ENCODE peak calls at places on chromosomes 7 and 10, in seven cellular contexts. One of them, this sample, is unnamed. For H3K27me3, the result is how much of the 10 kb centered on the place peaks cover.

GRCh38 chr7:46239856-46240255 is 318.8 kb upstream of the IGFBP3 start:
- DNase-seq in K562: no peak
- DNase-seq in AG04450: peak
- DNase-seq in sigmoid colon: no peak
- DNase-seq in CD4-positive, alpha-beta memory T cell: no peak
- DNase-seq in brain microvascular endothelial cell: no peak
- DNase-seq in left ventricle myocardium inferior: no peak
- DNase-seq in this sample: no peak

GRCh38 chr10:90993340-90993739 is 72.5 kb upstream of the ANKRD1 start:
- DNase-seq in K562: no peak
- DNase-seq in AG04450: no peak
- DNase-seq in sigmoid colon: no peak
- DNase-seq in CD4-positive, alpha-beta memory T cell: no peak
- DNase-seq in brain microvascular endothelial cell: no peak
- DNase-seq in left ventricle myocardium inferior: no peak
- DNase-seq in this sample: no peak

GRCh38 chr10:95742962-95743535 is 12.9 kb upstream of the ENTPD1 start:
- DNase-seq in K562: no peak
- DNase-seq in AG04450: no peak
- DNase-seq in sigmoid colon: no peak
- DNase-seq in CD4-positive, alpha-beta memory T cell: no peak
- DNase-seq in brain microvascular endothelial cell: no peak
- DNase-seq in left ventricle myocardium inferior: no peak
- DNase-seq in this sample: no peak

GRCh38 chr7:78970440-78970916 is 483.0 kb downstream of the MAGI2 start:
- DNase-seq in K562: no peak
- DNase-seq in AG04450: no peak
- DNase-seq in sigmoid colon: no peak
- DNase-seq in CD4-positive, alpha-beta memory T cell: no peak
- DNase-seq in brain microvascular endothelial cell: no peak
- DNase-seq in left ventricle myocardium inferior: no peak
- DNase-seq in this sample: peak

GRCh38 chr7:19772323-19772722 is 1.1 kb downstream of the TMEM196 start:
- DNase-seq in K562: no peak
- DNase-seq in AG04450: no peak
- DNase-seq in sigmoid colon: no peak
- DNase-seq in CD4-positive, alpha-beta memory T cell: no peak
- DNase-seq in brain microvascular endothelial cell: no peak
- DNase-seq in left ventricle myocardium inferior: no peak
- DNase-seq in this sample: no peak

GRCh38 chr10:89490589-89491335 is 44.6 kb downstream of the SLC16A12 start:
- DNase-seq in K562: no peak
- DNase-seq in AG04450: no peak
- DNase-seq in sigmoid colon: no peak
- DNase-seq in CD4-positive, alpha-beta memory T cell: no peak
- DNase-seq in brain microvascular endothelial cell: no peak
- DNase-seq in left ventricle myocardium inferior: no peak
- DNase-seq in this sample: no peak

GRCh38 chr10:88883443-88883799 is 3.4 kb downstream of the STAMBPL1 start:
- DNase-seq in K562: no peak
- DNase-seq in AG04450: no peak
- DNase-seq in sigmoid colon: no peak
- DNase-seq in CD4-positive, alpha-beta memory T cell: peak
- DNase-seq in brain microvascular endothelial cell: no peak
- DNase-seq in left ventricle myocardium inferior: no peak
- DNase-seq in this sample: no peak

GRCh38 chr10:102299873-102300272 is 54.5 kb downstream of the GBF1 start:
- DNase-seq in K562: no peak
- DNase-seq in AG04450: no peak
- DNase-seq in sigmoid colon: no peak
- DNase-seq in CD4-positive, alpha-beta memory T cell: no peak
- DNase-seq in brain microvascular endothelial cell: peak
- DNase-seq in left ventricle myocardium inferior: no peak
- DNase-seq in this sample: no peak

GRCh38 chr7:152966189-152966588 is 206.6 kb downstream of the ACTR3B start:
- DNase-seq in K562: no peak
- DNase-seq in AG04450: no peak
- DNase-seq in sigmoid colon: no peak
- DNase-seq in CD4-positive, alpha-beta memory T cell: no peak
- DNase-seq in brain microvascular endothelial cell: no peak
- DNase-seq in left ventricle myocardium inferior: no peak
- DNase-seq in this sample: no peak

GRCh38 chr7:27215356-27215755 is 15.5 kb upstream of the HOXA13 start:
- DNase-seq in K562: no peak
- DNase-seq in AG04450: no peak
- DNase-seq in sigmoid colon: no peak
- DNase-seq in CD4-positive, alpha-beta memory T cell: no peak
- DNase-seq in brain microvascular endothelial cell: no peak
- DNase-seq in left ventricle myocardium inferior: no peak
- DNase-seq in this sample: no peak
- H3K27me3 ChIP-seq in K562: half or more
- H3K27me3 ChIP-seq in AG04450: half or more
- H3K27me3 ChIP-seq in sigmoid colon: half or more
- H3K27me3 ChIP-seq in CD4-positive, alpha-beta memory T cell: under half
- H3K27me3 ChIP-seq in brain microvascular endothelial cell: half or more
- H3K27me3 ChIP-seq in left ventricle myocardium inferior: half or more
- H3K27me3 ChIP-seq in this sample: under half

GRCh38 chr7:13982940-13983677 is 6.4 kb downstream of the ETV1 start:
- DNase-seq in K562: peak
- DNase-seq in AG04450: no peak
- DNase-seq in sigmoid colon: no peak
- DNase-seq in CD4-positive, alpha-beta memory T cell: no peak
- DNase-seq in brain microvascular endothelial cell: no peak
- DNase-seq in left ventricle myocardium inferior: no peak
- DNase-seq in this sample: no peak

GRCh38 chr7:13987395-13987794 is 2.1 kb downstream of the ETV1 start:
- DNase-seq in K562: no peak
- DNase-seq in AG04450: no peak
- DNase-seq in sigmoid colon: no peak
- DNase-seq in CD4-positive, alpha-beta memory T cell: no peak
- DNase-seq in brain microvascular endothelial cell: no peak
- DNase-seq in left ventricle myocardium inferior: no peak
- DNase-seq in this sample: no peak

GRCh38 chr7:13986208-13986607 is 3.3 kb downstream of the ETV1 start:
- DNase-seq in K562: peak
- DNase-seq in AG04450: no peak
- DNase-seq in sigmoid colon: no peak
- DNase-seq in CD4-positive, alpha-beta memory T cell: no peak
- DNase-seq in brain microvascular endothelial cell: no peak
- DNase-seq in left ventricle myocardium inferior: no peak
- DNase-seq in this sample: no peak

GRCh38 chr7:13988011-13988410 is 1.5 kb downstream of the ETV1 start:
- DNase-seq in K562: peak
- DNase-seq in AG04450: no peak
- DNase-seq in sigmoid colon: no peak
- DNase-seq in CD4-positive, alpha-beta memory T cell: no peak
- DNase-seq in brain microvascular endothelial cell: peak
- DNase-seq in left ventricle myocardium inferior: no peak
- DNase-seq in this sample: no peak

GRCh38 chr7:13984831-13985685 is 4.4 kb downstream of the ETV1 start:
- DNase-seq in K562: no peak
- DNase-seq in AG04450: no peak
- DNase-seq in sigmoid colon: no peak
- DNase-seq in CD4-positive, alpha-beta memory T cell: no peak
- DNase-seq in brain microvascular endothelial cell: no peak
- DNase-seq in left ventricle myocardium inferior: no peak
- DNase-seq in this sample: no peak
- H3K4me3 ChIP-seq in K562: peak
- H3K4me3 ChIP-seq in AG04450: no peak
- H3K4me3 ChIP-seq in sigmoid colon: no peak
- H3K4me3 ChIP-seq in CD4-positive, alpha-beta memory T cell: no peak
- H3K4me3 ChIP-seq in brain microvascular endothelial cell: no peak
- H3K4me3 ChIP-seq in left ventricle myocardium inferior: peak
- H3K4me3 ChIP-seq in this sample: no peak

DNA sequence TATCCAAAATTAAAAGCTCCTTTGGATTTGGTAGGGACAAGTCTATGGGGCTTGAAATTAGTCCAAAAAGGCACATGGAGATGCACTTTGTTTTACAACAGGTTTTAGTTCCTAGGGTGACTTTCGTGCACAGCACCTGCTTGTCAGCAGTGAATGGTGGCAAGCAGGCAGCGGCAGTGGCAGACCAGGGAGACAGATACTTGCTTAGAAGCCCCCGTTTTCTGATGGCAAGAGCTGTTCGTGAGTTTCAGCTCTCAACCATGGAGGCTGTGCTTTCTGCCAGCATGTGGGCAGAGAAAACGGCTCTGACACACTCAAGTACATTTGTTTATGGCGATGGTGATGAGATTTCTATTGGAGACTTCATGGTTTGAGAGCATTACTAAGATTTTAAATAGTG is 61.7 kb upstream of the SHH start:
- DNase-seq in K562: no peak
- DNase-seq in AG04450: no peak
- DNase-seq in sigmoid colon: peak
- DNase-seq in CD4-positive, alpha-beta memory T cell: no peak
- DNase-seq in brain microvascular endothelial cell: no peak
- DNase-seq in left ventricle myocardium inferior: no peak
- DNase-seq in this sample: no peak
- H3K27me3 ChIP-seq in K562: under half
- H3K27me3 ChIP-seq in AG04450: under half
- H3K27me3 ChIP-seq in sigmoid colon: under half
- H3K27me3 ChIP-seq in CD4-positive, alpha-beta memory T cell: under half
- H3K27me3 ChIP-seq in brain microvascular endothelial cell: under half
- H3K27me3 ChIP-seq in left ventricle myocardium inferior: under half
- H3K27me3 ChIP-seq in this sample: under half

GRCh38 chr10:98267069-98267893 is 713 bp downstream of the LOXL4 start:
- DNase-seq in K562: no peak
- DNase-seq in AG04450: no peak
- DNase-seq in sigmoid colon: no peak
- DNase-seq in CD4-positive, alpha-beta memory T cell: no peak
- DNase-seq in brain microvascular endothelial cell: no peak
- DNase-seq in left ventricle myocardium inferior: no peak
- DNase-seq in this sample: no peak

GRCh38 chr10:98270026-98270740 is 2.2 kb upstream of the LOXL4 start:
- DNase-seq in K562: peak
- DNase-seq in AG04450: no peak
- DNase-seq in sigmoid colon: no peak
- DNase-seq in CD4-positive, alpha-beta memory T cell: no peak
- DNase-seq in brain microvascular endothelial cell: no peak
- DNase-seq in left ventricle myocardium inferior: no peak
- DNase-seq in this sample: no peak

GRCh38 chr10:98267894-98268693 is at the start of gene LOXL4:
- DNase-seq in K562: peak
- DNase-seq in AG04450: no peak
- DNase-seq in sigmoid colon: peak
- DNase-seq in CD4-positive, alpha-beta memory T cell: no peak
- DNase-seq in brain microvascular endothelial cell: no peak
- DNase-seq in left ventricle myocardium inferior: no peak
- DNase-seq in this sample: no peak

GRCh38 chr10:98269435-98269912 is 1.5 kb upstream of the LOXL4 start:
- DNase-seq in K562: no peak
- DNase-seq in AG04450: peak
- DNase-seq in sigmoid colon: peak
- DNase-seq in CD4-positive, alpha-beta memory T cell: no peak
- DNase-seq in brain microvascular endothelial cell: peak
- DNase-seq in left ventricle myocardium inferior: peak
- DNase-seq in this sample: peak

GRCh38 chr10:98268694-98269386 is 846 bp upstream of the LOXL4 start:
- DNase-seq in K562: no peak
- DNase-seq in AG04450: no peak
- DNase-seq in sigmoid colon: no peak
- DNase-seq in CD4-positive, alpha-beta memory T cell: no peak
- DNase-seq in brain microvascular endothelial cell: no peak
- DNase-seq in left ventricle myocardium inferior: no peak
- DNase-seq in this sample: no peak
- H3K4me3 ChIP-seq in K562: peak
- H3K4me3 ChIP-seq in AG04450: peak
- H3K4me3 ChIP-seq in sigmoid colon: peak
- H3K4me3 ChIP-seq in CD4-positive, alpha-beta memory T cell: no peak
- H3K4me3 ChIP-seq in brain microvascular endothelial cell: peak
- H3K4me3 ChIP-seq in left ventricle myocardium inferior: peak
- H3K4me3 ChIP-seq in this sample: peak

GRCh38 chr7:13963925-13964324 is 25.5 kb downstream of the ETV1 start:
- DNase-seq in K562: no peak
- DNase-seq in AG04450: no peak
- DNase-seq in sigmoid colon: no peak
- DNase-seq in CD4-positive, alpha-beta memory T cell: no peak
- DNase-seq in brain microvascular endothelial cell: no peak
- DNase-seq in left ventricle myocardium inferior: no peak
- DNase-seq in this sample: no peak

DNA sequence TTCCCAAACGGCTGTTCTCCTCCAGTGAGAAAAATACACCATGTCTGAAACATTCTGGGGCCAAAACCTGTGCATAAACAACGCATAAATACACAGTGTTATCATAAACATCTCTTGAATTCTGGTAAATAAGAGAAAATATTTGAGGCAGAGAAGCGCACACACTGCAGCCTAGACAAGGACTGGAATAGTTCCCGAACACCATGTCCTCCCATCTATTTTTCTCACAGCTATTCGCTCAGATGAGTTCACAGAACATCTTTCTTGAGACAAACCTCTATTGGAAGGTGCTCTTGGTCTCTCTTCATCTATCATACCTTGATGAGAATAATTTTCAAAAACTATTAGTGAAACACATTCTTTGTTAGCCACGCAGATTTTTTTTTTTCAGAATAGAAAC is 24.4 kb downstream of the ETV1 start:
- DNase-seq in K562: no peak
- DNase-seq in AG04450: no peak
- DNase-seq in sigmoid colon: no peak
- DNase-seq in CD4-positive, alpha-beta memory T cell: no peak
- DNase-seq in brain microvascular endothelial cell: no peak
- DNase-seq in left ventricle myocardium inferior: no peak
- DNase-seq in this sample: no peak
- H3K27me3 ChIP-seq in K562: under half
- H3K27me3 ChIP-seq in AG04450: under half
- H3K27me3 ChIP-seq in sigmoid colon: under half
- H3K27me3 ChIP-seq in CD4-positive, alpha-beta memory T cell: under half
- H3K27me3 ChIP-seq in brain microvascular endothelial cell: under half
- H3K27me3 ChIP-seq in left ventricle myocardium inferior: under half
- H3K27me3 ChIP-seq in this sample: under half